ENCODE peak calls at places on chromosome X, in nine cellular contexts. Q, B, C, Y, A, K, U, N and O are unnamed samples.

GRCh38 chrX:46575991-46576392 is 2.4 kb downstream of the CHST7 start:
- DNase-seq in B (no peak), U (no peak), N (no peak), K (peak), Q (no peak), A (peak), C (peak), Y (peak), O (no peak)

GRCh38 chrX:34877451-34877850 is 65.1 kb upstream of the FAM47B start:
- DNase-seq in U (no peak), A (peak), Q (no peak), B (no peak), C (peak), K (peak), N (no peak), Y (peak), O (no peak)

GRCh38 chrX:84501798-84502628 is at the start of gene HDX:
- DNase-seq in N (peak), U (peak), Q (peak), B (peak), C (peak), Y (peak), K (peak), A (peak), O (no peak)

GRCh38 chrX:7435822-7436221 is 287.9 kb upstream of the PUDP start:
- DNase-seq in Y (peak), N (no peak), Q (no peak), C (no peak), K (peak), A (peak), B (no peak), U (no peak), O (no peak)

GRCh38 chrX:42093756-42094155 is 170.4 kb upstream of the CASK start:
- DNase-seq in C (peak), Y (no peak), A (no peak), U (no peak), Q (no peak), N (no peak), K (peak), B (no peak), O (no peak)

GRCh38 chrX:357693-358471 is 28.8 kb downstream of the PPP2R3B start:
- DNase-seq in N (peak), C (peak), A (peak), Q (no peak), U (no peak), K (peak), B (no peak), Y (peak), O (no peak)

GRCh38 chrX:5163663-5164062 is 1065.0 kb downstream of the NLGN4X start:
- DNase-seq in Y (no peak), C (no peak), A (no peak), U (no peak), B (no peak), N (no peak), K (no peak), Q (no peak), O (no peak)

GRCh38 chrX:135596495-135596894 is 76.0 kb downstream of the INTS6L start:
- DNase-seq in B (peak), A (peak), U (peak), C (peak), Q (peak), N (peak), K (peak), Y (peak), O (no peak)

GRCh38 chrX:7102119-7102518 is 45.4 kb upstream of the STS start:
- DNase-seq in Q (no peak), A (no peak), C (no peak), Y (no peak), B (no peak), K (no peak), U (no peak), N (no peak), O (no peak)

GRCh38 chrX:10496345-10496965 is 123.9 kb downstream of the MID1 start:
- DNase-seq in B (no peak), A (peak), U (no peak), N (no peak), C (peak), K (peak), Q (no peak), Y (peak), O (no peak)

GRCh38 chrX:30530591-30530990 is 47.0 kb downstream of the TASL start:
- DNase-seq in Y (peak), Q (no peak), C (peak), N (no peak), A (peak), B (no peak), U (no peak), K (peak), O (no peak)

GRCh38 chrX:138463476-138463875 is 248.0 kb downstream of the FGF13 start:
- DNase-seq in A (no peak), N (no peak), C (no peak), Q (no peak), Y (no peak), K (no peak), B (no peak), U (no peak), O (no peak)

GRCh38 chrX:153981771-153982533 is 9.4 kb downstream of the TMEM187 start:
- DNase-seq in K (peak), Q (no peak), U (peak), Y (no peak), N (peak), A (no peak), C (no peak), B (no peak), O (peak)